ENCODE peak calls at places on chromosomes 2 and 18, in nine cellular contexts. M is hepatocyte, N is B cell, T is ovary, Z is IMR-90, F is astrocyte of the cerebellum, C is OCI-LY7, J is GM12864, Q is fibroblast of mammary gland. K is an unnamed sample.

GRCh38 chr2:32825291-32825712 is 121.5 kb upstream of the LTBP1 start:
- DNase-seq in M (peak; percentile 46), N (no peak), T (peak; percentile 9), Z (peak; percentile 25), F (no peak), C (no peak), J (no peak), Q (peak; percentile 53), K (peak; percentile 4)

GRCh38 chr2:24950100-24950499 is 21.7 kb downstream of the DNAJC27 start:
- DNase-seq in M (no peak), N (no peak), T (no peak), Z (no peak), F (no peak), C (no peak), J (no peak), Q (no peak), K (no peak)

GRCh38 chr2:217829420-217829819 is 173.4 kb downstream of the TNS1 start:
- DNase-seq in M (no peak), N (no peak), T (no peak), Z (no peak), F (no peak), C (no peak), J (no peak), Q (no peak), K (no peak)

GRCh38 chr2:162480067-162480466 is 136.1 kb downstream of the GCA start:
- DNase-seq in M (no peak), N (no peak), T (no peak), Z (no peak), F (no peak), C (no peak), J (no peak), Q (no peak), K (no peak)

GRCh38 chr18:45617284-45617683 is 2.0 kb downstream of the SLC14A2 start:
- DNase-seq in M (peak; percentile 79), N (no peak), T (peak; percentile 42), Z (peak; percentile 81), F (peak; percentile 63), C (no peak), J (no peak), Q (peak; percentile 96), K (no peak)

GRCh38 chr2:66456183-66457041 is 21.5 kb downstream of the MEIS1 start:
- DNase-seq in M (no peak), N (no peak), T (no peak), Z (no peak), F (no peak), C (no peak), J (no peak), Q (peak; percentile 54), K (no peak)

GRCh38 chr2:177332041-177332991 is 60.3 kb upstream of the AGPS start:
- DNase-seq in M (peak; percentile 82), N (peak; percentile 52), T (peak; percentile 56), Z (peak; percentile 83), F (peak; percentile 72), C (peak; percentile 74), J (peak; percentile 33), Q (peak; percentile 81), K (peak; percentile 51)

GRCh38 chr18:25830787-25831186 is 259.6 kb downstream of the SS18 start:
- DNase-seq in M (peak; percentile 40), N (no peak), T (peak; percentile 42), Z (peak; percentile 82), F (peak; percentile 68), C (no peak), J (no peak), Q (peak; percentile 87), K (no peak)

GRCh38 chr2:207330912-207331311 is 165.2 kb upstream of the KLF7 start:
- DNase-seq in M (peak; percentile 66), N (no peak), T (peak; percentile 24), Z (peak; percentile 97), F (peak; percentile 49), C (no peak), J (peak; percentile 96), Q (peak; percentile 98), K (peak; percentile 87)

GRCh38 chr2:145800201-145801091 is 1280.5 kb upstream of the ZEB2 start:
- DNase-seq in M (peak; percentile 80), N (no peak), T (no peak), Z (no peak), F (no peak), C (no peak), J (peak; percentile 7), Q (peak; percentile 29), K (no peak)
- TF ChIP-seq CTCF in M (no peak), N (no peak), T (no peak), Z (no peak), F (no peak), C (no peak), J (no peak), Q (no peak), K (no peak)

GRCh38 chr2:241148891-241149674 is at the start of gene PASK:
- DNase-seq in M (peak; percentile 97), N (peak; percentile 94), T (peak; percentile 90), Z (peak; percentile 92), F (peak; percentile 82), C (peak; percentile 96), J (peak; percentile 92), Q (peak; percentile 93), K (peak; percentile 99)

GRCh38 chr2:241150660-241151530 is 628 bp downstream of the PPP1R7 start:
- DNase-seq in M (no peak), N (no peak), T (no peak), Z (peak; percentile 51), F (no peak), C (peak; percentile 16), J (no peak), Q (peak; percentile 53), K (no peak)

GRCh38 chr2:241149675-241149924 is 328 bp upstream of the PASK start:
- DNase-seq in M (no peak), N (no peak), T (no peak), Z (no peak), F (no peak), C (no peak), J (no peak), Q (no peak), K (no peak)

GRCh38 chr2:241148239-241148638 is 1.0 kb downstream of the PASK start:
- DNase-seq in M (no peak), N (no peak), T (no peak), Z (no peak), F (no peak), C (peak; percentile 46), J (no peak), Q (no peak), K (no peak)

DNA sequence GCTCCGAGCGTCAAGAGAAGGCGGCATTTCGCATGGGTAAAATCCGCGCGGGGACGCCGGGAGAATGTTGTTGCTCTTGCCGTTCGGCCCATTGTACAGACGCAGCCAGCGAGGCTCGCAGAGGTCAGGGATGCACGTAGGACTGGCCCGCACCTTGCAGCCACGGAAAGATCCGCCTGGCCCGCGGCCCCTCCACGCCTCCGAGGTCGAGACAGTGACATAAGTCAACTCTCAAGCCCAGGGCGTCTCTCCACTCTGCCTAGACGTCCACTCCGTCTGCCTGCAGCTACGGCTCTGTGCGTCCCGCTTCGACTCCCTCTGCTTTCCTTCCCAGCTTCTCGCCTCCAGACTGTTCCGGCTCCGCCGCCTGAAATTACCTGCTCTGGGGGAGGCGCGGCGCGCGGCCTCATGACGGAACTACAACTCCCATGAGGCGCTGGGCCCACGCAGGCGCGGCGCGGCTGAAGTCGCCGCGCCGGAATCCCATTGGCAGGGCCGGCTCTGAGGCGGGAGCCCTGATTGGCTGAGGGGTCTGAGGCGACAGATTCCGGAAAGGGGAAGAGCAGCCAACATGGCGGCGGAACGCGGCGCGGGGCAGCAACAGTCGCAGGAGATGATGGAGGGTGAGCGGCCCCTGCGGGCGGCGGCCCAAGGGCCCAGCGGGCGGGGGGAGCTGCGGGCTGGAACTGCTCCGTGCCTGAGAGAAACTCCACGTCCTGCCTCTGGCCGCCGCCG is at the start of gene PPP1R7:
- DNase-seq in M (peak; percentile 98), N (peak; percentile 96), T (peak; percentile 92), Z (peak; percentile 90), F (peak; percentile 84), C (peak; percentile 96), J (peak; percentile 83), Q (peak; percentile 88), K (peak; percentile 97)
- TF ChIP-seq CTCF in M (no peak), N (peak; percentile 72), T (no peak), Z (peak; percentile 25), F (no peak), C (no peak), J (peak; percentile 44), Q (no peak), K (no peak)

GRCh38 chr2:15543541-15543940 is 17.6 kb downstream of the NBAS start:
- DNase-seq in M (no peak), N (no peak), T (no peak), Z (no peak), F (no peak), C (no peak), J (no peak), Q (no peak), K (no peak)

GRCh38 chr2:15548974-15549373 is 12.2 kb downstream of the NBAS start:
- DNase-seq in M (no peak), N (no peak), T (no peak), Z (no peak), F (no peak), C (no peak), J (no peak), Q (no peak), K (no peak)

GRCh38 chr2:15547100-15547499 is 14.0 kb downstream of the NBAS start:
- DNase-seq in M (no peak), N (no peak), T (no peak), Z (peak; percentile 6), F (no peak), C (no peak), J (no peak), Q (peak; percentile 40), K (no peak)

GRCh38 chr2:15544227-15544626 is 16.9 kb downstream of the NBAS start:
- DNase-seq in M (no peak), N (no peak), T (no peak), Z (no peak), F (no peak), C (no peak), J (no peak), Q (no peak), K (no peak)

DNA sequence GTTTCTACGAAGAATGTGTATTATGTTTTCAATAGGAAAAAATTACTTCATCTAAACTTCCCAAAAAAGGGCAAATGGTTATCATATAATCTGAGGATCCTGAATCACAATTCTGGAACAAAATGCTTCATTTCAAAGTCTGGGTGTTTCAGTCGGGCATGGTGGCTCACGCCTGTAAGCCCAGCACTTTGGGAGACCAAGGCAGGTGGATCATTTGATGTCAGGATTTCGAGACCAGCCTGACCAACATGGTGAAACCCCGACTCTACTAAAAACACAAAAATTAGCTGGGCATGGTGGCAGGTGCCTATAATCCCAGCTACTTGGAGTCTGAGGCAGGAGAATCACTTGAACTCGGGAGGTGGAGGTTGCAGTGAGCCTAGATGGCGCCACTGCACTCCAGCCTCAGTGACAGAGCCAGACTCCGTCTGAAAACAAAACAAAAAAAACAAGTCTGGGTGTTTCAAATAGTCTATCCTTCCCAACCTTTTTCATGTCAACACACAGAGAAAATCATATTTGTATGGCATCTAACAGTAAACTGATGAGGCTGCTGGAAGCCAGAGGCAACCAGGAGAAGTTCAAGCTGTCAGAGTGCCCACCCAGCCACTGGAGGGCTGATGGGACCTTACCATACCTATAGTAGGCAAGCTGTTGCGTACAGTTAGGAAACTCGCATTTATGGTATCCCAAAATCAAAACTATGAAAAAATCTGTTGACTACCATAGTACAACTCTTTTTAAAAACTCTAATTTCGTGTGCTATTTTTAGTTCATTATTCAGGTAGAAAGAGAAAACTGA is 14.6 kb downstream of the NBAS start:
- DNase-seq in M (no peak), N (no peak), T (no peak), Z (no peak), F (no peak), C (no peak), J (no peak), Q (no peak), K (peak; percentile 10)
- TF ChIP-seq CTCF in M (peak; percentile 16), N (no peak), T (no peak), Z (no peak), F (peak; percentile 17), C (peak; percentile 84), J (peak; percentile 30), Q (peak; percentile 23), K (peak; percentile 55)

GRCh38 chr2:160022162-160022561 is 40.3 kb downstream of the PLA2R1 start:
- DNase-seq in M (no peak), N (no peak), T (no peak), Z (no peak), F (no peak), C (peak; percentile 19), J (peak; percentile 2), Q (peak; percentile 18), K (no peak)
- TF ChIP-seq CTCF in M (peak; percentile 15), N (peak; percentile 37), T (no peak), Z (peak; percentile 19), F (no peak), C (peak; percentile 81), J (peak; percentile 45), Q (peak; percentile 46), K (peak; percentile 73)